ENCODE peak calls at places on chromosomes 13 and 19, in four cellular contexts. One of them, this sample, is unnamed.

GRCh38 chr19:50333235-50333736 is 4.1 kb upstream of the KCNC3 start:
- DNase-seq in GM12864: peak
- DNase-seq in activated CD4-positive, alpha-beta T cell treated with anti-CD3 and anti-CD28 coated beads, Interleukin-2, amount 50 U/mL, for 1 hour: peak
- DNase-seq in left ventricle myocardium inferior: peak
- DNase-seq in this sample: peak

GRCh38 chr13:101916108-101916757 is 463.8 kb downstream of the ITGBL1 start:
- DNase-seq in activated CD4-positive, alpha-beta T cell treated with anti-CD3 and anti-CD28 coated beads, Interleukin-2, amount 50 U/mL, for 1 hour: no peak
- DNase-seq in left ventricle myocardium inferior: peak
- DNase-seq in GM12864: no peak
- DNase-seq in this sample: peak

GRCh38 chr19:1136201-1136600 is 32.4 kb downstream of the GPX4 start:
- DNase-seq in left ventricle myocardium inferior: no peak
- DNase-seq in activated CD4-positive, alpha-beta T cell treated with anti-CD3 and anti-CD28 coated beads, Interleukin-2, amount 50 U/mL, for 1 hour: no peak
- DNase-seq in GM12864: no peak
- DNase-seq in this sample: no peak

GRCh38 chr13:37409756-37410155 is 188.8 kb downstream of the POSTN start:
- DNase-seq in GM12864: no peak
- DNase-seq in activated CD4-positive, alpha-beta T cell treated with anti-CD3 and anti-CD28 coated beads, Interleukin-2, amount 50 U/mL, for 1 hour: no peak
- DNase-seq in left ventricle myocardium inferior: no peak
- DNase-seq in this sample: no peak

GRCh38 chr19:41564515-41565383 is 11.2 kb upstream of the CEACAM21 start:
- DNase-seq in GM12864: no peak
- DNase-seq in activated CD4-positive, alpha-beta T cell treated with anti-CD3 and anti-CD28 coated beads, Interleukin-2, amount 50 U/mL, for 1 hour: no peak
- DNase-seq in left ventricle myocardium inferior: no peak
- DNase-seq in this sample: no peak

GRCh38 chr19:45159204-45159970 is 1.4 kb downstream of the NKPD1 start:
- DNase-seq in GM12864: no peak
- DNase-seq in activated CD4-positive, alpha-beta T cell treated with anti-CD3 and anti-CD28 coated beads, Interleukin-2, amount 50 U/mL, for 1 hour: no peak
- DNase-seq in left ventricle myocardium inferior: no peak
- DNase-seq in this sample: no peak

GRCh38 chr13:112670118-112670517 is 19.7 kb upstream of the ATP11A start:
- DNase-seq in activated CD4-positive, alpha-beta T cell treated with anti-CD3 and anti-CD28 coated beads, Interleukin-2, amount 50 U/mL, for 1 hour: no peak
- DNase-seq in GM12864: no peak
- DNase-seq in left ventricle myocardium inferior: no peak
- DNase-seq in this sample: no peak

GRCh38 chr19:51096473-51097165 is 11.6 kb downstream of the CTU1 start:
- DNase-seq in left ventricle myocardium inferior: no peak
- DNase-seq in activated CD4-positive, alpha-beta T cell treated with anti-CD3 and anti-CD28 coated beads, Interleukin-2, amount 50 U/mL, for 1 hour: no peak
- DNase-seq in GM12864: no peak
- DNase-seq in this sample: no peak

GRCh38 chr13:79384022-79384610 is 21.9 kb downstream of the RBM26 start:
- DNase-seq in left ventricle myocardium inferior: no peak
- DNase-seq in GM12864: no peak
- DNase-seq in activated CD4-positive, alpha-beta T cell treated with anti-CD3 and anti-CD28 coated beads, Interleukin-2, amount 50 U/mL, for 1 hour: no peak
- DNase-seq in this sample: no peak

GRCh38 chr19:38394488-38394887 is 6.0 kb downstream of the SPRED3 start:
- DNase-seq in GM12864: no peak
- DNase-seq in left ventricle myocardium inferior: no peak
- DNase-seq in activated CD4-positive, alpha-beta T cell treated with anti-CD3 and anti-CD28 coated beads, Interleukin-2, amount 50 U/mL, for 1 hour: peak
- DNase-seq in this sample: no peak

GRCh38 chr13:31409678-31410356 is 210.0 kb downstream of the B3GLCT start:
- DNase-seq in activated CD4-positive, alpha-beta T cell treated with anti-CD3 and anti-CD28 coated beads, Interleukin-2, amount 50 U/mL, for 1 hour: no peak
- DNase-seq in GM12864: no peak
- DNase-seq in left ventricle myocardium inferior: no peak
- DNase-seq in this sample: no peak

GRCh38 chr13:53160211-53160610 is 131.6 kb downstream of the OLFM4 start:
- DNase-seq in left ventricle myocardium inferior: no peak
- DNase-seq in GM12864: no peak
- DNase-seq in activated CD4-positive, alpha-beta T cell treated with anti-CD3 and anti-CD28 coated beads, Interleukin-2, amount 50 U/mL, for 1 hour: no peak
- DNase-seq in this sample: no peak

GRCh38 chr13:33776510-33776909 is 41.4 kb upstream of the RFC3 start:
- DNase-seq in activated CD4-positive, alpha-beta T cell treated with anti-CD3 and anti-CD28 coated beads, Interleukin-2, amount 50 U/mL, for 1 hour: no peak
- DNase-seq in GM12864: no peak
- DNase-seq in left ventricle myocardium inferior: no peak
- DNase-seq in this sample: no peak

GRCh38 chr19:46788101-46788967 is at the start of gene SLC1A5:
- DNase-seq in activated CD4-positive, alpha-beta T cell treated with anti-CD3 and anti-CD28 coated beads, Interleukin-2, amount 50 U/mL, for 1 hour: peak
- DNase-seq in left ventricle myocardium inferior: peak
- DNase-seq in GM12864: peak
- DNase-seq in this sample: peak

GRCh38 chr13:19713186-19713965 is 69.4 kb downstream of the PSPC1 start:
- DNase-seq in GM12864: peak
- DNase-seq in activated CD4-positive, alpha-beta T cell treated with anti-CD3 and anti-CD28 coated beads, Interleukin-2, amount 50 U/mL, for 1 hour: no peak
- DNase-seq in left ventricle myocardium inferior: no peak
- DNase-seq in this sample: no peak